ENCODE peak calls at places on chromosome 6, in five cellular contexts. X is stimulated activated CD4-positive, alpha-beta T cell treated with anti-CD3 and anti-CD28 coated beads, Interleukin-12 subunit alpha, Interleukin-12 subunit beta, amount 100 ng/mL, for 4 hours; Q is amniotic epithelial cell; I is NCI-H446 treated with DMSO at 0.1 percent for 48 hours; W is T-helper 1 cell. J is an unnamed sample.

GRCh38 chr6:161393839-161394364 is 120.0 kb upstream of the AGPAT4 start:
- DNase-seq in X (peak; percentile 16), W (no peak), I (peak; percentile 51), Q (peak; percentile 85), J (peak; percentile 95)

GRCh38 chr6:46056906-46057529 is 41.4 kb upstream of the CLIC5 start:
- DNase-seq in W (no peak), Q (peak; percentile 33), I (no peak), X (no peak), J (no peak)

GRCh38 chr6:12572884-12573824 is 143.4 kb upstream of the PHACTR1 start:
- DNase-seq in X (no peak), W (no peak), I (peak; percentile 20), Q (peak; percentile 82), J (peak; percentile 73)

GRCh38 chr6:26207248-26207801 is 120.1 kb downstream of the HFE start:
- DNase-seq in X (no peak), I (no peak), Q (no peak), W (no peak), J (no peak)

GRCh38 chr6:75735491-75736186 is 13.4 kb upstream of the MYO6 start:
- DNase-seq in X (no peak), I (no peak), W (no peak), Q (no peak), J (peak; percentile 53)

GRCh38 chr6:34189806-34190503 is 44.1 kb upstream of the GRM4 start:
- DNase-seq in X (peak; percentile 57), I (no peak), W (no peak), Q (no peak), J (no peak)

GRCh38 chr6:18148304-18149025 is 6.4 kb downstream of the TPMT start:
- DNase-seq in W (no peak), I (no peak), Q (peak; percentile 97), X (no peak), J (peak; percentile 92)

GRCh38 chr6:156557269-156557885 is 219.8 kb upstream of the ARID1B start:
- DNase-seq in Q (peak; percentile 7), X (no peak), I (no peak), W (no peak), J (peak; percentile 37)

GRCh38 chr6:105593805-105594231 is 190.9 kb upstream of the PREP start:
- DNase-seq in W (no peak), X (no peak), Q (no peak), I (peak; percentile 45), J (no peak)

GRCh38 chr6:89037156-89037900 is 43.2 kb upstream of the PNRC1 start:
- DNase-seq in X (no peak), Q (peak; percentile 67), W (no peak), I (no peak), J (peak; percentile 93)

GRCh38 chr6:158057213-158057987 is 75.7 kb downstream of the SYNJ2 start:
- DNase-seq in Q (peak; percentile 78), X (peak; percentile 21), I (no peak), W (no peak), J (peak; percentile 95)

GRCh38 chr6:109513571-109514071 is 30.6 kb upstream of the ZBTB24 start:
- DNase-seq in W (no peak), Q (peak; percentile 26), I (no peak), X (no peak), J (no peak)

GRCh38 chr6:125611573-125612399 is 137.6 kb upstream of the HEY2 start:
- DNase-seq in W (no peak), X (no peak), I (no peak), Q (no peak), J (no peak)

GRCh38 chr6:134626131-134626530 is 308.2 kb upstream of the SGK1 start:
- DNase-seq in W (no peak), X (no peak), Q (no peak), I (no peak), J (no peak)

GRCh38 chr6:3162565-3163247 is 5.4 kb upstream of the TUBB2A start:
- DNase-seq in I (peak; percentile 38), X (peak; percentile 53), Q (peak; percentile 71), W (peak; percentile 51), J (peak; percentile 65)

GRCh38 chr6:142914371-142914770 is 30.6 kb downstream of the HIVEP2 start:
- DNase-seq in Q (no peak), I (no peak), W (no peak), X (no peak), J (no peak)

GRCh38 chr6:110609101-110609500 is 132.7 kb upstream of the SLC22A16 start:
- DNase-seq in Q (no peak), X (no peak), I (peak; percentile 13), W (no peak), J (no peak)

GRCh38 chr6:45971287-45971686 is 44.4 kb downstream of the CLIC5 start:
- DNase-seq in I (no peak), W (no peak), Q (no peak), X (no peak), J (no peak)

GRCh38 chr6:17986656-17987575 is 519 bp downstream of the KIF13A start:
- DNase-seq in Q (peak; percentile 37), I (peak; percentile 8), X (no peak), W (no peak), J (peak; percentile 54)

GRCh38 chr6:133895573-133896343 is 6.8 kb downstream of the TCF21 start:
- DNase-seq in W (no peak), I (no peak), Q (no peak), X (no peak), J (no peak)

GRCh38 chr6:148837941-148838340 is 91.1 kb downstream of the UST start:
- DNase-seq in W (no peak), I (no peak), Q (no peak), X (no peak), J (peak; percentile 17)

GRCh38 chr6:2655844-2656433 is 94.8 kb downstream of the MYLK4 start:
- DNase-seq in W (no peak), X (no peak), I (no peak), Q (no peak), J (no peak)

GRCh38 chr6:52598824-52599190 is 21.9 kb upstream of the TRAM2 start:
- DNase-seq in X (no peak), Q (no peak), W (no peak), I (no peak), J (no peak)

GRCh38 chr6:35312763-35313125 is 15.1 kb downstream of the DEF6 start:
- DNase-seq in W (no peak), I (no peak), Q (no peak), X (no peak), J (no peak)

GRCh38 chr6:23797041-23797440 is 329.0 kb upstream of the NRSN1 start:
- DNase-seq in I (peak; percentile 18), W (no peak), Q (no peak), X (no peak), J (no peak)

GRCh38 chr6:120735641-120736040 is 598.6 kb downstream of the TBC1D32 start:
- DNase-seq in Q (peak; percentile 41), I (no peak), X (no peak), W (no peak), J (peak; percentile 85)

GRCh38 chr6:127051571-127052260 is 66.8 kb upstream of the RSPO3 start:
- DNase-seq in Q (peak; percentile 87), X (no peak), I (no peak), W (no peak), J (no peak)

GRCh38 chr6:109454483-109455160 is 950 bp downstream of the MICAL1 start:
- DNase-seq in W (peak; percentile 47), X (peak; percentile 46), Q (no peak), I (no peak), J (no peak)

GRCh38 chr6:18343741-18344140 is 43.4 kb upstream of the RNF144B start:
- DNase-seq in I (no peak), W (no peak), X (no peak), Q (peak; percentile 60), J (peak; percentile 92)

GRCh38 chr6:137673603-137674002 is 179.4 kb upstream of the OLIG3 start:
- DNase-seq in Q (no peak), I (no peak), X (no peak), W (no peak), J (no peak)

GRCh38 chr6:56902551-56903464 is 52.1 kb upstream of the BEND6 start:
- DNase-seq in X (no peak), W (no peak), I (peak; percentile 55), Q (peak; percentile 79), J (peak; percentile 39)

J was measured in epithelial cell of esophagus.